ENCODE peak calls at places on chromosomes 5 and 9, in ten cellular contexts. F, N, K, Q, I, O, P, E, S and R are unnamed samples. For H3K9me3, the result is how much of the 10 kb centered on the place peaks cover.

GRCh38 chr5:152256580-152256979 is 148.5 kb downstream of the NMUR2 start:
- DNase-seq in P (no peak), I (no peak), O (no peak), E (no peak), F (no peak), Q (no peak), S (no peak), K (no peak), N (no peak), R (no peak)

GRCh38 chr5:87190687-87191086 is 77.0 kb upstream of the RASA1 start:
- DNase-seq in P (no peak), Q (no peak), F (no peak), S (no peak), I (no peak), E (no peak), N (no peak), K (no peak), O (no peak), R (no peak)

GRCh38 chr9:68567565-68567964 is 26.9 kb upstream of the TMEM252 start:
- DNase-seq in Q (no peak), S (no peak), O (no peak), N (no peak), P (no peak), F (no peak), E (no peak), I (no peak), K (no peak), R (no peak)

GRCh38 chr5:129077433-129078075 is 17.0 kb upstream of the ISOC1 start:
- DNase-seq in S (no peak), I (no peak), P (no peak), Q (no peak), K (no peak), F (no peak), N (no peak), E (no peak), O (no peak), R (no peak)

GRCh38 chr5:50846261-50846660 is 179.8 kb downstream of the PARP8 start:
- DNase-seq in K (no peak), Q (no peak), S (no peak), E (no peak), N (no peak), F (no peak), I (no peak), P (no peak), O (no peak), R (no peak)

GRCh38 chr5:154197801-154198461 is 7.4 kb downstream of the GALNT10 start:
- DNase-seq in S (no peak), K (peak), I (no peak), E (peak), Q (no peak), P (peak), F (no peak), O (peak), N (no peak), R (peak)

GRCh38 chr5:53438486-53439472 is 41.6 kb upstream of the FST start:
- DNase-seq in S (no peak), Q (no peak), N (no peak), K (no peak), O (no peak), F (no peak), P (no peak), I (no peak), E (peak), R (no peak)

GRCh38 chr9:114884787-114885452 is 45.5 kb downstream of the TNFSF8 start:
- DNase-seq in S (no peak), O (no peak), F (no peak), P (peak), N (peak), E (no peak), I (no peak), K (no peak), Q (no peak), R (peak)

GRCh38 chr5:11992518-11992917 is 88.3 kb upstream of the CTNND2 start:
- DNase-seq in N (no peak), K (no peak), S (no peak), P (no peak), O (no peak), F (no peak), E (no peak), Q (no peak), I (no peak), R (no peak)

GRCh38 chr9:132901859-132902831 is 23.4 kb downstream of the SPACA9 start:
- DNase-seq in P (no peak), Q (no peak), S (peak), I (peak), K (peak), O (peak), E (peak), N (no peak), F (peak), R (no peak)

DNA sequence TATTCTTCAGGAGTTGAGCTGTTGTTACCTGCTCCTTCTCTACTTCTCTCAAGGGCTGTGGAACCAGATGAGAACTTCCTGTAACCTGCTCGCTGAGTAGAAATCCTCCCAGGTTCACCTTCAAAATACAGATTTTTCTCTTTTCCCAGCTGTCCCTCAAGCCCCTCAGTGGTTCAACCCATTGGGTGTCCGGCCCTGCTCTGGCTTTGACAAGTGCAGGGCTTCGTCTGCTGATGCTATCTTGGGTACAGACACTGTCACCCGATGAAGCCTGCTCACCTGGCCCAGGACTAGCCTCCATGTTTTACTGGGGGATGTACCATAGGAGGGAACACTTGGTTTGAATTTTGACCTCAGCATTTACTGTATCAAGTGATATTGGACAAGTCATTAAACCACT is 490.4 kb downstream of the IRX1 start:
- DNase-seq in F (no peak), O (no peak), S (no peak), P (no peak), E (no peak), I (no peak), K (no peak), Q (no peak), N (no peak), R (no peak)
- H3K9me3 ChIP-seq in F (under half), O (under half), S (under half), P (under half), E (under half), I (under half), K (under half), Q (under half), N (under half), R (under half)

GRCh38 chr9:1386420-1386819 is 336.3 kb downstream of the DMRT2 start:
- DNase-seq in O (no peak), E (no peak), K (no peak), Q (no peak), S (no peak), N (no peak), P (no peak), F (no peak), I (no peak), R (no peak)
- H3K9me3 ChIP-seq in O (under half), E (under half), K (under half), Q (under half), S (under half), N (under half), P (under half), F (under half), I (under half), R (under half)

DNA sequence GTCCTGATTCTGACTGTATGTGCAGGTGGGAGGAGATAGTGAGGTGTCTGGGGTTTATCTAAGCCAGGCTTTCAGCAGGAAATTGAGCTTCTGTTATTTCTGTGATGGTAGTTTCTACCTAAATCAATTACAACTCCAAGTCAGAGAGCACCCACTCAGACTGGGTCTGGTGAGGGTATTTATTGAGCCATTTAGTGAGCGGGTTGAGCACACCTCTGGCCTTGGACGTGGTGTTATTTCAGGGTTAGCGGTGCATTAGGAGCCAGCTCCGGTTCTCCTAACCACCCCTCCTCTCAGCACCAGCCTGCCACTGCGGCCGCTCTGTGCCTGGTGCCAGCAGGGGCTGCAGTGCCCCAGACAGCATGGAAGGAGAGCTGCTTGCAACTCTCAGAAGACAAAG is 238.9 kb downstream of the CACNA1B start:
- DNase-seq in I (no peak), O (no peak), S (no peak), Q (no peak), K (no peak), E (no peak), P (no peak), F (no peak), N (no peak), R (no peak)
- H3K9me3 ChIP-seq in I (under half), O (under half), S (under half), Q (under half), K (under half), E (under half), P (under half), F (under half), N (under half), R (under half)

DNA sequence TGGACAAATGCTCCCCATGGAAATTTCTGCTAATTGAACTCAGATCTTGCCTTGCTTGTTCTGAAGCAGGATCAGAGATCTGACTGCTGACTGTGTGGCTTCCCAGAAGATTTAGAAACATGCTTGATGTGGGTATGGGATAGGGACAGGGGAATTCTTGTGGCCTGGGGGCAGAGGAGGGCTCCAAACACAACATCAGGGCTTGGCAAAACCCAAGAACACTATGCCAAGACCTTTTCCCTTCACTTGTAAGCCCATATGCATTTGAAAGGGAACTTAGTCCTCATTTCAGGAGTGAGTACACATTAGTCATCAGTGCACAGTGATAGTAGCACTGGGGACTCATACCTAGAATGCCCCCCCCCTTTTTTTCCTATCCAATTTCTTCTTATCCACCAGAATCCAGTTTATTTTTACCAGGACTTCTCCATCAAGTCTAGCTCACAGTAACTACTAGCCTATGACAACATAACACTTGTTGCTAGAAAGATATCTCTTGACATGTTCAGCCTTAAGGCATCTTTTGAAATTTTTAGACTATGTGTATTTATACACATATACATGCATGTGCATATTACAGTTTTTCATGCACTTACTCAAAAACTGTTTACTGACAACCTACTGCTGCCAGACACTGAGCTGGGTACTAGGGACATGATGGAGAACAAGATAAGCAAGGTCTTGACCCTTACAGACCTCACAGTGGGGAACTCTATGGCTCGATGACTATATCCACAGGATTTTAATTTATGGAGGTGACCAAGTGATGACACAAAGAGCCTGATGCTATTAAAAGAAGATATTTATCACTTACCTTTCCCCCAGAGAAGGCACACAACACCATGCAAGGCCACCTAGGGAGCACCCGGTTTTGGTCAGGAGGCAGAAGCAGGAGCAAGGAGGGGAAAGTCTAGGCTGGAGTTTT is 158.3 kb upstream of the MAP3K1 start:
- DNase-seq in I (no peak), P (no peak), S (no peak), K (no peak), E (peak), F (no peak), O (no peak), Q (no peak), N (no peak), R (no peak)
- H3K9me3 ChIP-seq in I (under half), P (under half), S (under half), K (under half), E (under half), F (under half), O (under half), Q (under half), N (under half), R (under half)

DNA sequence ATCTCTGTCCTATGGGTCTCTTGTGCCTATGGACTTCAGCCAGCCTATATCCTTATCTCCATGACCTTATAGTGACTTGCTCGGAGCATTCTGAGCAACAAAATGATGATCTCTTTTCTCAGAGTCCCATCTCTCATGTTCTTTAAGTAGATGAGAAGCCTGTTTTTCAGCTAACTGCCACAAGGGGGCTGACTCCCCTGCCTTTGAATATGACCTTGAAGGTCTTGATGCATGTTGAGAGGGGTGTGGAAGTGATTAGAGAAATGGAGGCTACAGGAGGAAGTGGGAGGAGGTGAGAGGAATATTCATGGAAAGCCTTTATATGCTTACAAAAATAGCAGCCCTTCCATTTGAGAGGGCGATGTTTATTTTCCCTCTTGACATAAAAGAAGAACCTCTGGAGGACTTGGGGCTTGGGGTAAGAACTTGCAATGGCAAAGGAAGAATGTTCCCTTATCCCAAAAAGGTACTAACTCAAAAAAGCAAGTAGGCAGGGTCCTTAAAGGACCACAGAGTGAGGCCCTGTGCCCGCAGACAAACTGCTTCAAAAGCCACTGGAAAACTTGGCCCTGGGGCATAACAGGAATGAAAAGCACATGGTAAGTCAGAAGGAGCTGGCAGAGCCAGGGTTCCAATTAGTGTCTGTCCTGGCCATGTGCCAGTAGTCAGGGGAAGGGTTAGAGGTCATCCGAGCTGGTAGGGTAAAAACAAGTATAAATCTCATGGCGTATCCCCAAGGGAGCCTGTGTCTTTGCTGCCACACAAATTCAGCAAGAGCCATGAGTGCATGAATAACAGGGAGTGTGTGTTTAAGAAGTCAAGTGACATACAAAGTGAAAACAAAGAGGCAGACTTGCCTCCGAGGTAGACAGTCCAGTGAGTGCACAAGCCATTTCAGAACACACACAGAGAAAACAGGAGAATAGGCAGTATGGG is 39.1 kb downstream of the FGD3 start:
- DNase-seq in K (peak), E (peak), N (no peak), F (peak), S (peak), Q (no peak), P (no peak), I (no peak), O (peak), R (no peak)
- H3K9me3 ChIP-seq in K (under half), E (under half), N (under half), F (under half), S (under half), Q (under half), P (under half), I (under half), O (under half), R (under half)

GRCh38 chr5:179167871-179168451 is 107.8 kb downstream of the ZNF354C start:
- DNase-seq in E (no peak), K (no peak), I (no peak), F (no peak), O (no peak), N (no peak), Q (no peak), P (peak), S (no peak), R (peak)
- H3K9me3 ChIP-seq in E (under half), K (under half), I (under half), F (under half), O (under half), N (under half), Q (under half), P (under half), S (under half), R (under half)